ENCODE peak calls at places on chromosomes 5 and 9, in five cellular contexts. F is skeletal muscle cell, C is endothelial cell, M is fibroblast of lung, X is ACHN. J is an unnamed sample.

GRCh38 chr9:124812401-124813016 is 35.6 kb downstream of the OLFML2A start:
- DNase-seq in C (no peak), M (peak; percentile 100), X (peak; percentile 96), F (peak; percentile 98), J (peak; percentile 48)

GRCh38 chr5:133293953-133294352 is 242.1 kb downstream of the HSPA4 start:
- DNase-seq in M (no peak), F (no peak), X (no peak), C (no peak), J (no peak)

GRCh38 chr9:128098936-128099931 is 28.3 kb downstream of the PTGES2 start:
- DNase-seq in F (no peak), M (peak; percentile 66), C (no peak), X (peak; percentile 36), J (no peak)

GRCh38 chr5:147188200-147189108 is 46.4 kb upstream of the STK32A start:
- DNase-seq in M (peak; percentile 59), C (peak; percentile 62), X (peak; percentile 63), F (no peak), J (peak; percentile 78)

GRCh38 chr9:70979971-70980370 is 141.4 kb downstream of the TRPM3 start:
- DNase-seq in F (no peak), M (no peak), X (no peak), C (no peak), J (no peak)

GRCh38 chr5:57501414-57502321 is 19.1 kb upstream of the ACTBL2 start:
- DNase-seq in F (no peak), X (no peak), M (no peak), C (no peak), J (no peak)

GRCh38 chr9:18190671-18191374 is 283.1 kb upstream of the ADAMTSL1 start:
- DNase-seq in M (no peak), X (no peak), F (no peak), C (no peak), J (no peak)

GRCh38 chr5:112956606-112957005 is 20.0 kb upstream of the DCP2 start:
- DNase-seq in C (no peak), F (no peak), M (no peak), X (no peak), J (no peak)

GRCh38 chr9:126320158-126320922 is 6.3 kb upstream of the MVB12B start:
- DNase-seq in X (no peak), M (no peak), F (no peak), C (no peak), J (no peak)

GRCh38 chr5:135251099-135251498 is 147.9 kb downstream of the MACROH2A1 start:
- DNase-seq in X (no peak), F (no peak), C (no peak), M (no peak), J (no peak)

GRCh38 chr5:133637206-133637605 is 24.9 kb upstream of the FSTL4 start:
- DNase-seq in F (no peak), X (no peak), M (no peak), C (no peak), J (no peak)

GRCh38 chr9:134032456-134033222 is 7.4 kb downstream of the BRD3OS start:
- DNase-seq in X (no peak), F (no peak), M (no peak), C (no peak), J (no peak)

J was measured in Calu3.